ENCODE peak calls at places on chromosome 3, in four cellular contexts. Q is activated B cell treated with CpG ODN at 0.5 μM for 24 hours, B is brain microvascular endothelial cell, V is NCI-H1417 treated with DMSO at 0.1 percent for 48 hours. D is an unnamed sample.

GRCh38 chr3:157127831-157128767 is 31.8 kb downstream of the CCNL1 start:
- DNase-seq in Q (no peak), B (peak; percentile 89), V (no peak), D (peak; percentile 94)

GRCh38 chr3:48997102-48997637 is 7.1 kb downstream of the P4HTM start:
- DNase-seq in Q (no peak), B (no peak), V (no peak), D (no peak)

GRCh38 chr3:50342818-50343633 is 2.4 kb upstream of the RASSF1 start:
- DNase-seq in Q (no peak), B (no peak), V (no peak), D (no peak)

GRCh38 chr3:153130312-153130977 is 31.6 kb upstream of the RAP2B start:
- DNase-seq in Q (no peak), B (peak; percentile 40), V (no peak), D (peak; percentile 79)

GRCh38 chr3:149277338-149277813 is 55.7 kb upstream of the CP start:
- DNase-seq in Q (no peak), B (peak; percentile 81), V (no peak), D (peak; percentile 35)

GRCh38 chr3:99965681-99966408 is 148.2 kb downstream of the CMSS1 start:
- DNase-seq in Q (no peak), B (no peak), V (no peak), D (no peak)

GRCh38 chr3:60053518-60054265 is 1003.9 kb upstream of the CFAP20DC start:
- DNase-seq in Q (no peak), B (peak; percentile 63), V (no peak), D (no peak)

GRCh38 chr3:185825639-185826481 is 1.0 kb upstream of the IGF2BP2 start:
- DNase-seq in Q (peak; percentile 33), B (no peak), V (no peak), D (peak; percentile 48)

GRCh38 chr3:138187296-138188012 is at the start of gene ARMC8:
- DNase-seq in Q (peak; percentile 79), B (peak; percentile 40), V (no peak), D (no peak)

D was measured in cardiac fibroblast.